ENCODE peak calls at places on chromosomes 2 and 18, in four cellular contexts. N is HT1080, J is foreskin fibroblast, Z is EL. X is an unnamed sample.

GRCh38 chr2:56224316-56224715 is 40.5 kb downstream of the CCDC85A start:
- DNase-seq in N (no peak), Z (peak), J (no peak), X (no peak)

GRCh38 chr2:26268184-26268583 is 23.4 kb downstream of the HADHB start:
- DNase-seq in Z (no peak), J (no peak), N (no peak), X (no peak)

GRCh38 chr2:28716265-28716865 is 35.3 kb upstream of the PPP1CB start:
- DNase-seq in J (peak), N (peak), Z (peak), X (peak)

GRCh38 chr18:49716035-49716434 is 97.3 kb downstream of the ACAA2 start:
- DNase-seq in J (no peak), N (no peak), Z (no peak), X (no peak)

GRCh38 chr2:11422491-11422865 is 43.5 kb downstream of the E2F6 start:
- DNase-seq in Z (no peak), N (no peak), J (no peak), X (no peak)

GRCh38 chr2:86251840-86252266 is 52.6 kb downstream of the MRPL35 start:
- DNase-seq in J (no peak), Z (no peak), N (no peak), X (no peak)

GRCh38 chr18:32243358-32243757 is 53.5 kb downstream of the MEP1B start:
- DNase-seq in J (no peak), Z (no peak), N (no peak), X (no peak)

GRCh38 chr18:2274613-2275012 is 296.7 kb downstream of the METTL4 start:
- DNase-seq in J (no peak), Z (no peak), N (no peak), X (no peak)

GRCh38 chr18:55326134-55326533 is 261.9 kb downstream of the TCF4 start:
- DNase-seq in N (no peak), J (no peak), Z (no peak), X (no peak)

X was measured in osteoblast.